ENCODE peak calls at places on chromosomes 5 and 9, in six cellular contexts. M, H, C, L, D and F are unnamed samples.
A peak's percentile ranks its signal among the peaks of the same experiment; 100 is the strongest.

GRCh38 chr9:94919376-94920098 is 193.0 kb downstream of the AOPEP start:
- DNase-seq in C (no peak), M (no peak), D (no peak), H (peak; percentile 91), L (peak; percentile 59), F (no peak)

GRCh38 chr9:6896562-6896961 is 138.8 kb downstream of the KDM4C start:
- DNase-seq in H (no peak), C (no peak), L (no peak), D (no peak), M (no peak), F (no peak)

GRCh38 chr9:92486371-92486770 is 4.1 kb upstream of the ASPN start:
- DNase-seq in L (no peak), H (no peak), D (no peak), C (no peak), M (no peak), F (no peak)

GRCh38 chr9:237858-238345 is 23.2 kb downstream of the DOCK8 start:
- DNase-seq in D (no peak), M (no peak), L (no peak), H (no peak), C (no peak), F (no peak)

GRCh38 chr5:172439785-172440480 is 14.4 kb downstream of the SH3PXD2B start:
- DNase-seq in H (no peak), C (no peak), M (no peak), L (no peak), D (no peak), F (no peak)

GRCh38 chr9:33868430-33869000 is 51.6 kb downstream of the UBE2R2 start:
- DNase-seq in D (peak; percentile 56), L (peak; percentile 82), H (no peak), M (no peak), C (no peak), F (no peak)

GRCh38 chr9:90129446-90129845 is 513.2 kb downstream of the DIRAS2 start:
- DNase-seq in C (no peak), D (no peak), M (no peak), H (no peak), L (no peak), F (no peak)

GRCh38 chr5:44842491-44843282 is 33.9 kb downstream of the MRPS30 start:
- DNase-seq in M (no peak), H (no peak), D (no peak), L (no peak), C (no peak), F (no peak)

GRCh38 chr5:74638776-74639537 is 1.6 kb downstream of the ENC1 start:
- DNase-seq in M (peak; percentile 24), L (peak; percentile 66), C (peak; percentile 44), D (no peak), H (no peak), F (no peak)

GRCh38 chr9:36163049-36163839 is 5.9 kb upstream of the CCIN start:
- DNase-seq in M (no peak), L (peak; percentile 96), C (peak; percentile 12), H (no peak), D (no peak), F (peak; percentile 47)

GRCh38 chr5:68352166-68352565 is 136.6 kb downstream of the PIK3R1 start:
- DNase-seq in H (no peak), D (no peak), C (no peak), M (no peak), L (no peak), F (no peak)

GRCh38 chr5:163385824-163386223 is 51.6 kb upstream of the CCNG1 start:
- DNase-seq in C (no peak), M (no peak), D (no peak), H (no peak), L (no peak), F (no peak)

GRCh38 chr5:150044334-150044681 is 42.0 kb downstream of the CSF1R start:
- DNase-seq in H (no peak), L (peak; percentile 86), D (no peak), M (peak; percentile 90), C (no peak), F (no peak)

GRCh38 chr5:111063709-111064322 is 7.7 kb upstream of the TSLP start:
- DNase-seq in D (peak; percentile 44), L (no peak), M (no peak), C (no peak), H (no peak), F (no peak)

GRCh38 chr9:18281291-18281690 is 192.7 kb upstream of the ADAMTSL1 start:
- DNase-seq in H (no peak), M (no peak), D (no peak), C (no peak), L (no peak), F (no peak)

GRCh38 chr5:127871448-127872153 is 168.4 kb downstream of the CCDC192 start:
- DNase-seq in L (peak; percentile 50), D (no peak), C (no peak), M (no peak), H (no peak), F (no peak)

GRCh38 chr9:38682713-38683112 is 37.2 kb downstream of the FAM240B start:
- DNase-seq in M (peak; percentile 40), L (peak; percentile 91), C (no peak), D (no peak), H (peak; percentile 48), F (no peak)

GRCh38 chr9:101580076-101580475 is 14.7 kb downstream of the PPP3R2 start:
- DNase-seq in D (no peak), L (no peak), H (no peak), M (no peak), C (no peak), F (no peak)

GRCh38 chr9:101087426-101087825 is 58.9 kb downstream of the PLPPR1 start:
- DNase-seq in D (no peak), C (no peak), M (peak; percentile 60), L (no peak), H (no peak), F (no peak)

GRCh38 chr9:12851331-12851730 is 76.5 kb downstream of the LURAP1L start:
- DNase-seq in L (no peak), D (no peak), H (no peak), C (no peak), M (no peak), F (no peak)

GRCh38 chr5:99141534-99142135 is 212.8 kb upstream of the CHD1 start:
- DNase-seq in C (no peak), M (peak; percentile 3), D (no peak), H (no peak), L (no peak), F (no peak)

GRCh38 chr5:101045689-101046088 is 142.6 kb upstream of the ST8SIA4 start:
- DNase-seq in M (peak; percentile 2), D (no peak), H (no peak), C (peak; percentile 27), L (peak; percentile 13), F (no peak)

GRCh38 chr9:86043999-86044398 is 55.4 kb downstream of the GOLM1 start:
- DNase-seq in H (no peak), L (no peak), C (no peak), D (no peak), M (peak; percentile 53), F (no peak)
- TF ChIP-seq CTCF in H (peak; percentile 35), L (no peak), C (no peak), D (no peak), M (peak; percentile 60), F (no peak)

GRCh38 chr5:137796279-137796678 is 42.1 kb upstream of the HNRNPA0 start:
- DNase-seq in H (no peak), D (no peak), L (no peak), C (no peak), M (no peak), F (no peak)

GRCh38 chr5:137794863-137795262 is 40.7 kb upstream of the HNRNPA0 start:
- DNase-seq in C (no peak), M (no peak), D (no peak), L (no peak), H (no peak), F (no peak)

GRCh38 chr5:137802282-137803210 is 48.4 kb upstream of the HNRNPA0 start:
- DNase-seq in D (no peak), C (no peak), L (no peak), H (no peak), M (no peak), F (no peak)

DNA sequence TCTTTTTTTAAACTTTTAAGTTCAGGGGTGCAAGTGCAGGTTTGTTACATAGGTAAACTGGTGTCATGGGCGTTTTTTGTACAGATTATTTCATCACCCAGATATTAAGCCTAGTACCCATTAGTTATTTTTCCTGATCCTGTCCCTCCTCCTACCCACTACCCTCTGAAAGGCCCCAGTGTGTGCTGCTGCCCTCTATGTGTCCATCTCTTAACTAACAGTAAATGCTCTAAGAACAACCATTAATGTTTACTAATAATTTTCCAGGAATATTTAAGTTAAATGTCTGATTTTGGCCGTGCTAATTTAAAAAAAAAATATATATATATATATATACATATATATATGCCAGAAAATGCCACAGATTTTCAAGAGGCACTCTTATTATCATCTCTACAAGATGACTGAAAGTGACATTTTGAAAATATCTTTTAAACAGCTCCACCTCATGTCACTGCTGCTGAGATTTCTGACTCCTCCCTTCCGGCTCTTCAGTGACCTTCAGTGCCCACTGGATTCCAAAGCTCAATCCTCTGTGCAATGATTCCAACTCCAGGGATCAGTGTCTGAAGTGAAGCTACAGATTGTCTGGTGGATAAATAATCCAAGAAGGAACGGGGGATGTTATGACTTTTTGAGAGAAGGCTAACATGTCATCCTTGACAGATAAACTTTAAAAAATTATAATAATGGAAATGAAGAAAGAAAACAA is 46.7 kb upstream of the HNRNPA0 start:
- DNase-seq in D (no peak), C (no peak), H (no peak), M (no peak), L (no peak), F (no peak)
- TF ChIP-seq CTCF in D (no peak), C (no peak), H (no peak), M (no peak), L (no peak), F (no peak)

GRCh38 chr5:81165493-81166119 is 67.5 kb upstream of the CKMT2 start:
- DNase-seq in H (peak; percentile 66), L (peak; percentile 71), C (peak; percentile 68), M (peak; percentile 77), D (peak; percentile 56), F (peak; percentile 81)
- TF ChIP-seq CTCF in H (peak; percentile 79), L (peak; percentile 80), C (peak; percentile 85), M (peak; percentile 90), D (peak; percentile 99), F (peak; percentile 62)

GRCh38 chr5:103973669-103974068 is 411.1 kb upstream of the NUDT12 start:
- DNase-seq in M (no peak), D (no peak), L (no peak), H (no peak), C (no peak), F (no peak)
- TF ChIP-seq CTCF in M (no peak), D (no peak), L (peak; percentile 33), H (peak; percentile 32), C (no peak), F (peak; percentile 57)

DNA sequence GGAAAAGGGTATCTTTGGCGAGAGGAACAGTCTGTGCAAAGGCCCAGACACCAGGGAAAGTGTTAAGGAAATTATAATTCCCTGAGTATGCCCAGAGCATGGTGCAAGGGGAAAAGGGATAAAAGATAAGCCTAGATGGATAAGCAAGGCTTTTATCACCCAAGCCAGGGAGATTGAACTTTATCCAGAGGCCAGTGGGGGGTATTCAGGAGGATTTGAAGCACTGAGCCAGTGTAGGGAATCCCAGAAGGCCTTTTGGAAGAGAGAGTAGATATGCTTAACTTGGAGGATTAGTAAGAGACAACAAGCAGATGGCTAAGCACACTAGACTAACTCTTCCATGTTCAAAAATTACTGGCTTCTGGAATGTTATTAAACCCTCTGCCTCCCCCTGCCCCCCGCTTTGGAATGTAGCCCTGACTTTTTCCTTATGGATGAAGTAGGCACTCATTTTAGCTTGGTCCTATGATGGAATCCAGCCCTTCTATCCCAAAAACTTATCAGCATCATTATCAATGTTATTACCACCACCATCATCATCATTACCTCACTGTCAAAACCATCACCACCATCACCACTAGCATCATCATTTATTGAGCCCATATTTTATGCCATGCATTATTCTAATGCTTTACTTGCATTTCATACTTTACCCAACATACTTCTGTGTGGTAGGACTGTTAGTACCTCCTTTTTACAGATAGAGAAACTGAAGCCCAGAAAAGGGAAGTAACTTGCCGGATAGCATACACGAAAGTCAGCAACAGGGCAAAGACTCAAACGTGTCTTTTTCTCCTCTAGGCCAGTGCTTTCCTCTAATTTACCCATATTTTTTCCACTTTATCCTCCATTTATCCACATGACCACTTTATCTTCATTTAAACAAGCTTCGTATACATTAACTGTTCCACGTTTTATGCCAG is 237.0 kb downstream of the PAPPA start:
- DNase-seq in H (no peak), D (no peak), M (no peak), L (no peak), C (peak; percentile 36), F (no peak)
- TF ChIP-seq CTCF in H (no peak), D (no peak), M (no peak), L (no peak), C (no peak), F (no peak)